ENCODE peak calls at places on chromosomes 4 and X, in six cellular contexts. Q is OCI-LY7, Y is transverse colon, N is AG04449, V is right lobe of liver, U is colonic mucosa. F is an unnamed sample.

GRCh38 chr4:95048296-95048695 is 290.5 kb downstream of the BMPR1B start:
- DNase-seq in V (no peak), Y (no peak), N (peak), U (no peak), Q (no peak), F (no peak)

GRCh38 chr4:166498541-166498940 is 625.5 kb downstream of the TLL1 start:
- DNase-seq in Q (no peak), N (peak), Y (no peak), U (no peak), V (no peak), F (no peak)

GRCh38 chrX:153703036-153703370 is 15.3 kb downstream of the SLC6A8 start:
- DNase-seq in Y (peak), N (no peak), V (no peak), Q (no peak), U (peak), F (peak)

GRCh38 chrX:87890437-87890836 is 372.8 kb downstream of the KLHL4 start:
- DNase-seq in Q (no peak), Y (no peak), V (no peak), U (no peak), N (no peak), F (no peak)

GRCh38 chr4:3073158-3074077 is 920 bp downstream of the HTT-AS start:
- DNase-seq in V (peak), Q (no peak), Y (no peak), U (peak), N (no peak), F (no peak)

GRCh38 chr4:37674446-37674845 is 11.7 kb downstream of the RELL1 start:
- DNase-seq in Y (no peak), V (no peak), Q (no peak), U (no peak), N (no peak), F (no peak)

GRCh38 chr4:8307714-8308113 is 38.2 kb downstream of the HTRA3 start:
- DNase-seq in Q (no peak), N (no peak), V (peak), Y (no peak), U (no peak), F (no peak)

GRCh38 chr4:153522800-153523089 is 56.6 kb downstream of the TMEM131L start:
- DNase-seq in U (no peak), V (no peak), Y (no peak), Q (peak), N (no peak), F (no peak)

DNA sequence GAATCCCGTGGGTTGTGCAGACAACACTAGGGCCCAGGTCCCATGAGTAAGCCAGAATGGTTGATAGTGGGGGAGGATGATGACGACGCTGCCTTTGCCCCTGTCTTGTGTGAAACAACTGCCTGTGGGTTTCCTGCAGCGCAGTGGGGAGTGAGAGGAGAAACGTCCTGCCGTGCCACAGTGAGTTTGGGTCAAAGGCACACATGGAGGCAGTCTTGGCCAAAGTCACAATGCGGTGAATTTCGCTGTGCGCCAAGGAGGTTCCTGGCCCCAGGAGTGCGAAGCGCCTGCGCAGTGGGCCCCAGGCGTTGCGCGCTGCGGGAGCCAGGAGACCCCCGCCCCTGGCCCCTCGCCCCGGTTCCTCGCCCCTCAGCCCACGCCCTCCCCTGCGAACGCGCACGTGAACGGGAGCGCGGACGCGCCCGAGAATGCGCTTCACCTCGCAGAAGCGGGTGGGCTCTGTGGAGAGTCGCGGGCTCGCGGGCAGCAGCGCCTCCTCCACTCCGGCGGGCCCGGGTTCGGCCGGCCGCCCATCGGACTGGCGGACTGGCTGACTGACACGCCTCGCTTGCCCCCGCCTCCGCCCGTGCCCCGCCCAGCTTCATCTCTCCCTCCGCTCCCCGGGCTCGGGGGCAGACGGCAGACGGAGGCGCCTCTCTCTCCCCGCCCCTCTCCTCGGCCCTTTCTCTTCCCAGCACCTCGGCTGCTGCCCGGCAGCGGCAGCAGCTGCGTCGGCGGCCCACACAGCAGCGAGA is at the start of gene NUDT10:
- DNase-seq in Y (peak), V (no peak), U (peak), Q (no peak), N (no peak), F (no peak)
- H3K4me3 ChIP-seq in Y (no peak), V (peak), U (peak), Q (no peak), N (peak), F (peak)

GRCh38 chr4:182918044-182918607 is 940 bp upstream of the DCTD start:
- DNase-seq in Y (no peak), V (no peak), U (no peak), N (no peak), Q (no peak), F (no peak)
- H3K4me3 ChIP-seq in Y (peak), V (peak), U (peak), N (peak), Q (peak), F (peak)

GRCh38 chr4:40514409-40515025 is 115.1 kb downstream of the RBM47 start:
- DNase-seq in U (peak), V (peak), Q (peak), N (no peak), Y (peak), F (peak)

GRCh38 chr4:40511017-40511614 is 118.5 kb downstream of the RBM47 start:
- DNase-seq in U (peak), V (no peak), Q (no peak), N (no peak), Y (no peak), F (peak)

GRCh38 chr4:40515398-40516293 is 114.0 kb downstream of the RBM47 start:
- DNase-seq in U (peak), N (no peak), Y (peak), V (peak), Q (peak), F (peak)

GRCh38 chr4:40516651-40517050 is 113.0 kb downstream of the RBM47 start:
- DNase-seq in Q (peak), V (no peak), N (no peak), U (no peak), Y (peak), F (no peak)

GRCh38 chr4:40515037-40515397 is 114.6 kb downstream of the RBM47 start:
- DNase-seq in V (no peak), U (no peak), Q (no peak), Y (no peak), N (no peak), F (peak)
- H3K4me3 ChIP-seq in V (peak), U (peak), Q (peak), Y (no peak), N (no peak), F (peak)

GRCh38 chrX:118884552-118885138 is 61.0 kb downstream of the ZCCHC12 start:
- DNase-seq in U (peak), N (no peak), Q (no peak), V (peak), Y (no peak), F (no peak)
- H3K4me3 ChIP-seq in U (no peak), N (no peak), Q (no peak), V (no peak), Y (no peak), F (no peak)

GRCh38 chrX:103357871-103358270 is 1.6 kb downstream of the TCEAL9 start:
- DNase-seq in N (no peak), Q (no peak), V (no peak), Y (no peak), U (no peak), F (no peak)
- H3K4me3 ChIP-seq in N (peak), Q (no peak), V (no peak), Y (no peak), U (no peak), F (no peak)

DNA sequence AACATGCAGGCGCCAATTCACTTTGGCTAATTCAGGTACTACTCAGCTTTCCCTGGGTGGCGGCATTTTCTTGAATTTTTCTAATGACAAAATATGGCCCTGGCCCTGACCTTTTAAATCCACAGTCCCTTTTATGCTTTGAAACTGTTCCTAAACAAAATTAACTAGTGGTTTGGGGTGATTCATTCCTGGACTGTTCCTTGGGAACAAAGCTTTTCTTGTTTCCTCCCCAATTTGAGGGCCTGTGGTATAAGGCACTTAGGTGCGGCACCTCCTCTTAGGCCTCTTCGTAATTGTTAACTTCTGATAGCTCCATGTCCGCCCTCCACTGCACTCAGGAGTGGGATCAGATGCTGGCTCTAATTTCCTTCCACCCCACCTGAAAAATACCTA is 40.6 kb downstream of the NSG1 start:
- DNase-seq in U (no peak), Q (no peak), N (no peak), Y (no peak), V (no peak), F (no peak)
- H3K4me3 ChIP-seq in U (no peak), Q (no peak), N (no peak), Y (no peak), V (no peak), F (no peak)

DNA sequence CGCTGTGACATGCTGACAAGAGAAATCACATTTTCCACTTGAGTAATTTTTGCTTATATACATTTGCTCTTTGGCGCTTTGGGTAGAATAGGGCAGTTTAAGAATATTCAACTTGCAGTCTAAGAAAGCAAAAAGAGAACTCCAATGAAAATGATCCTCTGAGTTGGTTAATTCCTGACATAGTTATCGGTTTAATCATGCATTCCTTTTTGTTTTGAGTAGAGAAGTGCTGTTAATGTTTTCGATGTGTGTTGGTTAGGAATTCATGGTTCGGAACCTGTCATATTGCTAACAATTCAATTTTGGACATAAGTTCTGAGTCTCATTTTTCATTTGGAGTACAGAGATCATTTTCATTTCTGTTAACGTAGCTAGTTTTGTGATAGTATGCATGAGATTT is 700.6 kb upstream of the PITX2 start:
- DNase-seq in N (peak), U (no peak), Y (no peak), V (no peak), Q (no peak), F (no peak)
- H3K4me3 ChIP-seq in N (no peak), U (no peak), Y (no peak), V (no peak), Q (no peak), F (no peak)

DNA sequence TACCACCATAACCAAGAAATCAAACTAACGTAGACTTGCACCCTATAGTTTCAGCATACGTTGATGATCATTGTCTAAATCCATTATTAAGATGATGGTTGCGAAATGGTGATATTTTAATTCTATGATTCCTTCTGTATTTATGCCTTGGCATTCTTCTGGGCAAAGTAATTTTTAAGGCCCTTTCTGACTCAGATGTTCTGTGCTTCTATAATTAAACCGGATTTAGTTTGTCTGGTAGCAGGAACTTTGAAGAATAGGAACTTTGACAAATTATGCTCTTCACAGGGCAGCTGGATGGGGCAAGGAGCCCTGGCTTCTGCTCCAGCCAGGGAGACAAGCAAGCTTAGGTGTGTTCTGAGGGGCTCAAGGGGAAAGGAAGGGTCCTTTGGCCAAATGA is 23.8 kb upstream of the PLAC1 start:
- DNase-seq in V (no peak), U (no peak), N (no peak), Y (no peak), Q (no peak), F (no peak)
- H3K4me3 ChIP-seq in V (no peak), U (no peak), N (no peak), Y (no peak), Q (no peak), F (no peak)

DNA sequence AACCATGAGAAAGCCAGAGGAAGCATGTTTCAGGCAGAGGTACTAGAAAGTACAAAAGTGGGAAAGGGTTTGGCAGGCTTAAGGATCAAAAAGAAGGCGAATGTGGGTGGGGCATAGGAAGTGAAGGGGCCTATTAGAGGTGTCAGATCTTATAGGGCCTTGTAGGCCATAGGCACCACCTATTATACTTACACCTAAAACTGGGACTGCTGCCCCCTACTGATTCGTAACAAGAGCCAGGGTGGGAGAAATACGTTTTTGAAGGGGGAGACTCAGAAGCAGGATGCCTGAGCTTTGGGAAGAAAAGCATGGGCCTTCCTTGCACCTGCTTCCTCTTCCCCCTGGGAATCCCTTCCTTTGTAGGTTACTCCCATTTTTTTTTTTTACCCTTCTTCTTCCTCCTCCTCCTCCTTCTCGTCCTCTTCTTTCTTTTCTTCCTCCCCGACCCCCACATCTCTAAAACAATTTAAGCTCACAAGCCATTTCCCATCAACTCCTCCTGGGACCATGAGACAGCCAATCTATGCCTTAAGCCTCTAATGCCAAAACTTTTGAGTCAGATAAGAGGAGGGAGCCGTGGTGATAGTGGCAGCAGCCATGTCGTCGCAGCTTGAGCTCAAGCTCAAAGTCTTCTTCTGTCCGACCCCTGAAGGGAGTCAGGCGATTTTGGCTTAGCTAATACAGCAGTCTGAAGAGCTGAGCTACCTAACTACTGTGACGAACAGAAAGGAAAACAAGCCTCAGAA is 40.8 kb upstream of the GPC3 start:
- DNase-seq in N (no peak), V (no peak), Y (no peak), U (no peak), Q (no peak), F (no peak)
- H3K4me3 ChIP-seq in N (no peak), V (no peak), Y (no peak), U (no peak), Q (no peak), F (no peak)

GRCh38 chr4:113294910-113295309 is 245.5 kb downstream of the ANK2 start:
- DNase-seq in V (no peak), U (no peak), N (no peak), Q (no peak), Y (no peak), F (no peak)
- H3K4me3 ChIP-seq in V (no peak), U (no peak), N (no peak), Q (no peak), Y (no peak), F (no peak)